ENCODE peak calls at places on chromosomes 4 and X, in ten cellular contexts. One of them, this sample, is unnamed.

GRCh38 chr4:180999217-180999616 is 1244.0 kb upstream of the TENM3 start:
- DNase-seq in NCI-H345: no peak
- DNase-seq in activated naive CD4-positive, alpha-beta T cell treated with anti-CD3 and anti-CD28 coated beads for 36 hours: no peak
- DNase-seq in astrocyte of the spinal cord: no peak
- DNase-seq in HFF-Myc: no peak
- DNase-seq in dorsolateral prefrontal cortex: no peak
- DNase-seq in substantia nigra: no peak
- DNase-seq in glutamatergic neuron: no peak
- DNase-seq in NCI-H748 treated with DMSO at 0.1 percent for 48 hours: peak
- DNase-seq in iris pigment epithelial cell: no peak
- DNase-seq in this sample: no peak

GRCh38 chrX:35351795-35352483 is 409.3 kb downstream of the FAM47B start:
- DNase-seq in NCI-H345: no peak
- DNase-seq in dorsolateral prefrontal cortex: no peak
- DNase-seq in activated naive CD4-positive, alpha-beta T cell treated with anti-CD3 and anti-CD28 coated beads for 36 hours: no peak
- DNase-seq in NCI-H748 treated with DMSO at 0.1 percent for 48 hours: no peak
- DNase-seq in HFF-Myc: no peak
- DNase-seq in substantia nigra: no peak
- DNase-seq in glutamatergic neuron: no peak
- DNase-seq in astrocyte of the spinal cord: no peak
- DNase-seq in iris pigment epithelial cell: no peak
- DNase-seq in this sample: no peak

GRCh38 chr4:167622481-167623240 is 388.4 kb upstream of the SPOCK3 start:
- DNase-seq in glutamatergic neuron: peak
- DNase-seq in iris pigment epithelial cell: peak
- DNase-seq in NCI-H345: peak
- DNase-seq in dorsolateral prefrontal cortex: peak
- DNase-seq in NCI-H748 treated with DMSO at 0.1 percent for 48 hours: peak
- DNase-seq in HFF-Myc: no peak
- DNase-seq in activated naive CD4-positive, alpha-beta T cell treated with anti-CD3 and anti-CD28 coated beads for 36 hours: peak
- DNase-seq in astrocyte of the spinal cord: peak
- DNase-seq in substantia nigra: peak
- DNase-seq in this sample: peak

GRCh38 chr4:74365761-74366160 is 816 bp downstream of the EREG start:
- DNase-seq in glutamatergic neuron: peak
- DNase-seq in astrocyte of the spinal cord: no peak
- DNase-seq in substantia nigra: no peak
- DNase-seq in NCI-H345: peak
- DNase-seq in dorsolateral prefrontal cortex: no peak
- DNase-seq in activated naive CD4-positive, alpha-beta T cell treated with anti-CD3 and anti-CD28 coated beads for 36 hours: no peak
- DNase-seq in NCI-H748 treated with DMSO at 0.1 percent for 48 hours: no peak
- DNase-seq in iris pigment epithelial cell: no peak
- DNase-seq in HFF-Myc: no peak
- DNase-seq in this sample: peak

GRCh38 chr4:20391224-20391623 is 139.5 kb downstream of the SLIT2 start:
- DNase-seq in activated naive CD4-positive, alpha-beta T cell treated with anti-CD3 and anti-CD28 coated beads for 36 hours: no peak
- DNase-seq in HFF-Myc: no peak
- DNase-seq in NCI-H345: no peak
- DNase-seq in dorsolateral prefrontal cortex: no peak
- DNase-seq in NCI-H748 treated with DMSO at 0.1 percent for 48 hours: no peak
- DNase-seq in astrocyte of the spinal cord: peak
- DNase-seq in iris pigment epithelial cell: peak
- DNase-seq in substantia nigra: no peak
- DNase-seq in glutamatergic neuron: no peak
- DNase-seq in this sample: peak

GRCh38 chr4:29390921-29391320 is 1329.2 kb upstream of the PCDH7 start:
- DNase-seq in NCI-H345: no peak
- DNase-seq in iris pigment epithelial cell: no peak
- DNase-seq in substantia nigra: no peak
- DNase-seq in activated naive CD4-positive, alpha-beta T cell treated with anti-CD3 and anti-CD28 coated beads for 36 hours: no peak
- DNase-seq in astrocyte of the spinal cord: no peak
- DNase-seq in HFF-Myc: no peak
- DNase-seq in glutamatergic neuron: no peak
- DNase-seq in NCI-H748 treated with DMSO at 0.1 percent for 48 hours: no peak
- DNase-seq in dorsolateral prefrontal cortex: no peak
- DNase-seq in this sample: peak

GRCh38 chrX:45771560-45772340 is 571.1 kb upstream of the DIPK2B start:
- DNase-seq in substantia nigra: no peak
- DNase-seq in dorsolateral prefrontal cortex: no peak
- DNase-seq in iris pigment epithelial cell: peak
- DNase-seq in activated naive CD4-positive, alpha-beta T cell treated with anti-CD3 and anti-CD28 coated beads for 36 hours: peak
- DNase-seq in NCI-H345: no peak
- DNase-seq in astrocyte of the spinal cord: peak
- DNase-seq in HFF-Myc: no peak
- DNase-seq in NCI-H748 treated with DMSO at 0.1 percent for 48 hours: no peak
- DNase-seq in glutamatergic neuron: no peak
- DNase-seq in this sample: peak

GRCh38 chrX:11099465-11099864 is 11.7 kb upstream of the HCCS start:
- DNase-seq in astrocyte of the spinal cord: no peak
- DNase-seq in dorsolateral prefrontal cortex: no peak
- DNase-seq in NCI-H748 treated with DMSO at 0.1 percent for 48 hours: no peak
- DNase-seq in NCI-H345: no peak
- DNase-seq in activated naive CD4-positive, alpha-beta T cell treated with anti-CD3 and anti-CD28 coated beads for 36 hours: no peak
- DNase-seq in glutamatergic neuron: no peak
- DNase-seq in substantia nigra: no peak
- DNase-seq in iris pigment epithelial cell: no peak
- DNase-seq in HFF-Myc: no peak
- DNase-seq in this sample: no peak

GRCh38 chrX:48531359-48531954 is 8.1 kb upstream of the TBC1D25 start:
- DNase-seq in activated naive CD4-positive, alpha-beta T cell treated with anti-CD3 and anti-CD28 coated beads for 36 hours: no peak
- DNase-seq in NCI-H345: no peak
- DNase-seq in substantia nigra: no peak
- DNase-seq in HFF-Myc: peak
- DNase-seq in dorsolateral prefrontal cortex: no peak
- DNase-seq in NCI-H748 treated with DMSO at 0.1 percent for 48 hours: no peak
- DNase-seq in iris pigment epithelial cell: peak
- DNase-seq in astrocyte of the spinal cord: peak
- DNase-seq in glutamatergic neuron: no peak
- DNase-seq in this sample: peak

GRCh38 chr4:3107271-3108185 is 33.0 kb downstream of the HTT start:
- DNase-seq in activated naive CD4-positive, alpha-beta T cell treated with anti-CD3 and anti-CD28 coated beads for 36 hours: no peak
- DNase-seq in HFF-Myc: no peak
- DNase-seq in glutamatergic neuron: no peak
- DNase-seq in dorsolateral prefrontal cortex: no peak
- DNase-seq in NCI-H345: no peak
- DNase-seq in substantia nigra: no peak
- DNase-seq in iris pigment epithelial cell: peak
- DNase-seq in astrocyte of the spinal cord: no peak
- DNase-seq in NCI-H748 treated with DMSO at 0.1 percent for 48 hours: no peak
- DNase-seq in this sample: peak

GRCh38 chrX:40127052-40127451 is 29.3 kb upstream of the BCOR start:
- DNase-seq in activated naive CD4-positive, alpha-beta T cell treated with anti-CD3 and anti-CD28 coated beads for 36 hours: peak
- DNase-seq in NCI-H748 treated with DMSO at 0.1 percent for 48 hours: no peak
- DNase-seq in glutamatergic neuron: peak
- DNase-seq in HFF-Myc: no peak
- DNase-seq in substantia nigra: no peak
- DNase-seq in astrocyte of the spinal cord: no peak
- DNase-seq in iris pigment epithelial cell: no peak
- DNase-seq in NCI-H345: no peak
- DNase-seq in dorsolateral prefrontal cortex: no peak
- DNase-seq in this sample: peak

GRCh38 chr4:169096221-169096620 is 86.2 kb upstream of the CBR4 start:
- DNase-seq in dorsolateral prefrontal cortex: no peak
- DNase-seq in glutamatergic neuron: no peak
- DNase-seq in iris pigment epithelial cell: no peak
- DNase-seq in astrocyte of the spinal cord: no peak
- DNase-seq in activated naive CD4-positive, alpha-beta T cell treated with anti-CD3 and anti-CD28 coated beads for 36 hours: no peak
- DNase-seq in HFF-Myc: no peak
- DNase-seq in substantia nigra: no peak
- DNase-seq in NCI-H748 treated with DMSO at 0.1 percent for 48 hours: no peak
- DNase-seq in NCI-H345: no peak
- DNase-seq in this sample: peak

GRCh38 chrX:71928856-71929255 is 18.2 kb downstream of the NHSL2 start:
- DNase-seq in dorsolateral prefrontal cortex: no peak
- DNase-seq in NCI-H345: no peak
- DNase-seq in HFF-Myc: no peak
- DNase-seq in glutamatergic neuron: no peak
- DNase-seq in activated naive CD4-positive, alpha-beta T cell treated with anti-CD3 and anti-CD28 coated beads for 36 hours: no peak
- DNase-seq in substantia nigra: no peak
- DNase-seq in iris pigment epithelial cell: no peak
- DNase-seq in NCI-H748 treated with DMSO at 0.1 percent for 48 hours: no peak
- DNase-seq in astrocyte of the spinal cord: no peak
- DNase-seq in this sample: no peak

GRCh38 chr4:158825443-158826036 is 56.7 kb downstream of the FNIP2 start:
- DNase-seq in NCI-H748 treated with DMSO at 0.1 percent for 48 hours: no peak
- DNase-seq in dorsolateral prefrontal cortex: no peak
- DNase-seq in astrocyte of the spinal cord: no peak
- DNase-seq in iris pigment epithelial cell: no peak
- DNase-seq in activated naive CD4-positive, alpha-beta T cell treated with anti-CD3 and anti-CD28 coated beads for 36 hours: no peak
- DNase-seq in NCI-H345: no peak
- DNase-seq in HFF-Myc: no peak
- DNase-seq in substantia nigra: no peak
- DNase-seq in glutamatergic neuron: no peak
- DNase-seq in this sample: no peak

GRCh38 chr4:97662133-97662532 is 481.1 kb downstream of the STPG2 start:
- DNase-seq in glutamatergic neuron: no peak
- DNase-seq in NCI-H748 treated with DMSO at 0.1 percent for 48 hours: no peak
- DNase-seq in NCI-H345: no peak
- DNase-seq in activated naive CD4-positive, alpha-beta T cell treated with anti-CD3 and anti-CD28 coated beads for 36 hours: no peak
- DNase-seq in substantia nigra: no peak
- DNase-seq in dorsolateral prefrontal cortex: no peak
- DNase-seq in iris pigment epithelial cell: no peak
- DNase-seq in HFF-Myc: no peak
- DNase-seq in astrocyte of the spinal cord: no peak
- DNase-seq in this sample: peak

GRCh38 chrX:111035256-111035655 is 60.7 kb upstream of the PAK3 start:
- DNase-seq in iris pigment epithelial cell: no peak
- DNase-seq in NCI-H748 treated with DMSO at 0.1 percent for 48 hours: no peak
- DNase-seq in substantia nigra: no peak
- DNase-seq in activated naive CD4-positive, alpha-beta T cell treated with anti-CD3 and anti-CD28 coated beads for 36 hours: no peak
- DNase-seq in astrocyte of the spinal cord: peak
- DNase-seq in NCI-H345: peak
- DNase-seq in HFF-Myc: no peak
- DNase-seq in glutamatergic neuron: no peak
- DNase-seq in dorsolateral prefrontal cortex: no peak
- DNase-seq in this sample: no peak